ENCODE peak calls at places on chromosomes 4 and X, in nine cellular contexts. O is nephron progenitor cell, V is pancreas, A is ovary, U is AG10803, Y is A549, M is neural crest cell, L is dorsolateral prefrontal cortex, P is K562. Q is an unnamed sample.
A peak's percentile ranks its signal among the peaks of the same experiment; 100 is the strongest.

GRCh38 chr4:15651682-15652081 is 3.5 kb downstream of the FBXL5 start:
- DNase-seq in O (no peak), V (no peak), A (no peak), U (no peak), Y (no peak), M (no peak), L (no peak), P (no peak), Q (no peak)

GRCh38 chrX:119516157-119516702 is 48.0 kb downstream of the SLC25A5 start:
- DNase-seq in O (peak; percentile 26), V (no peak), A (peak; percentile 32), U (peak; percentile 64), Y (peak; percentile 71), M (peak; percentile 20), L (peak; percentile 3), P (peak; percentile 76), Q (peak; percentile 40)

GRCh38 chr4:73726000-73726399 is 14.4 kb upstream of the CXCL8 start:
- DNase-seq in O (no peak), V (no peak), A (no peak), U (peak; percentile 94), Y (peak; percentile 52), M (no peak), L (no peak), P (no peak), Q (no peak)

GRCh38 chrX:53483838-53484420 is 49.8 kb upstream of the HSD17B10 start:
- DNase-seq in O (no peak), V (no peak), A (no peak), U (peak; percentile 82), Y (no peak), M (no peak), L (no peak), P (no peak), Q (no peak)

GRCh38 chr4:7734651-7735260 is 204.9 kb downstream of the AFAP1 start:
- DNase-seq in O (no peak), V (no peak), A (no peak), U (no peak), Y (no peak), M (no peak), L (no peak), P (no peak), Q (no peak)

GRCh38 chr4:67152976-67153375 is 392.3 kb downstream of the CENPC start:
- DNase-seq in O (no peak), V (no peak), A (no peak), U (no peak), Y (no peak), M (no peak), L (no peak), P (no peak), Q (no peak)

GRCh38 chr4:87949961-87950360 is 25.6 kb upstream of the SPP1 start:
- DNase-seq in O (peak; percentile 19), V (no peak), A (no peak), U (peak; percentile 6), Y (no peak), M (no peak), L (no peak), P (no peak), Q (peak; percentile 35)

GRCh38 chrX:31350808-31351074 is 278.9 kb upstream of the FTHL17 start:
- DNase-seq in O (no peak), V (no peak), A (no peak), U (no peak), Y (no peak), M (no peak), L (no peak), P (no peak), Q (no peak)

GRCh38 chrX:77440310-77440709 is 6.9 kb upstream of the FGF16 start:
- DNase-seq in O (no peak), V (no peak), A (no peak), U (no peak), Y (no peak), M (no peak), L (no peak), P (no peak), Q (no peak)

GRCh38 chr4:183201331-183201730 is 102.3 kb downstream of the WWC2 start:
- DNase-seq in O (no peak), V (no peak), A (no peak), U (peak; percentile 54), Y (no peak), M (no peak), L (no peak), P (no peak), Q (no peak)

GRCh38 chr4:87017580-87018061 is 82.8 kb downstream of the AFF1 start:
- DNase-seq in O (no peak), V (no peak), A (no peak), U (peak; percentile 75), Y (no peak), M (no peak), L (no peak), P (peak; percentile 86), Q (no peak)

GRCh38 chrX:135977611-135978010 is 3.8 kb upstream of the MMGT1 start:
- DNase-seq in O (no peak), V (no peak), A (no peak), U (peak; percentile 65), Y (peak; percentile 50), M (no peak), L (no peak), P (no peak), Q (no peak)

GRCh38 chr4:98467627-98468072 is 190.8 kb downstream of the TSPAN5 start:
- DNase-seq in O (peak; percentile 68), V (peak; percentile 53), A (peak; percentile 89), U (peak; percentile 93), Y (peak; percentile 57), M (peak; percentile 55), L (peak; percentile 81), P (peak; percentile 85), Q (peak; percentile 80)

GRCh38 chr4:89660851-89661250 is 176.1 kb downstream of the SNCA start:
- DNase-seq in O (no peak), V (no peak), A (no peak), U (peak; percentile 5), Y (no peak), M (no peak), L (no peak), P (no peak), Q (no peak)

GRCh38 chr4:47642985-47643745 is 158.1 kb downstream of the ATP10D start:
- DNase-seq in O (no peak), V (no peak), A (no peak), U (peak; percentile 83), Y (no peak), M (no peak), L (no peak), P (no peak), Q (no peak)

GRCh38 chrX:16560173-16560572 is 89.8 kb upstream of the S100G start:
- DNase-seq in O (no peak), V (no peak), A (no peak), U (no peak), Y (no peak), M (no peak), L (no peak), P (no peak), Q (no peak)

DNA sequence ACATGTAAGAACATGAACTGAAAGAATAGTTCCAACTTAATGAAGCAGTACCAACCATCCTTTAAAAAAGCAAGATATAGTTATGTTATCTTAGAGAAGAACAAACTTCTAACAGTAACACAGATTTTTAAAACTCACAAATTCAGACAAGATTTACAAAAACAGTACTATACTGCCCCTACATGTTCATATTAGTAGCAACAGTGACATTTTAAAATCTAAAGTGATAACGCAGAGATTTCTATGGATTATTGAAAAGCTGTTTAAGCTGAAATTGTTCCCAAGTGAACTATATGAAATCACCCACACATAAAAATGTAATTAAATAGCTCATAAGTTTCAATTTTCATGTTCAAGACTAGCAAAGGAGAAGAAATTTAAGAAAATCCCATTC is 166.0 kb downstream of the FBXW7 start:
- DNase-seq in O (no peak), V (no peak), A (no peak), U (no peak), Y (no peak), M (no peak), L (no peak), P (no peak), Q (no peak)
- TF ChIP-seq CTCF in O (peak; percentile 21), V (no peak), A (peak; percentile 16), U (peak; percentile 57), Y (peak; percentile 24), M (peak; percentile 61), L (peak; percentile 67), P (no peak), Q (no peak)

GRCh38 chrX:49165901-49166881 is 3.6 kb downstream of the MAGIX start:
- DNase-seq in O (peak; percentile 68), V (peak; percentile 77), A (peak; percentile 81), U (peak; percentile 62), Y (no peak), M (peak; percentile 30), L (peak; percentile 87), P (peak; percentile 69), Q (peak; percentile 86)
- TF ChIP-seq CTCF in O (no peak), V (no peak), A (no peak), U (peak; percentile 21), Y (no peak), M (peak; percentile 24), L (peak; percentile 35), P (no peak), Q (no peak)

DNA sequence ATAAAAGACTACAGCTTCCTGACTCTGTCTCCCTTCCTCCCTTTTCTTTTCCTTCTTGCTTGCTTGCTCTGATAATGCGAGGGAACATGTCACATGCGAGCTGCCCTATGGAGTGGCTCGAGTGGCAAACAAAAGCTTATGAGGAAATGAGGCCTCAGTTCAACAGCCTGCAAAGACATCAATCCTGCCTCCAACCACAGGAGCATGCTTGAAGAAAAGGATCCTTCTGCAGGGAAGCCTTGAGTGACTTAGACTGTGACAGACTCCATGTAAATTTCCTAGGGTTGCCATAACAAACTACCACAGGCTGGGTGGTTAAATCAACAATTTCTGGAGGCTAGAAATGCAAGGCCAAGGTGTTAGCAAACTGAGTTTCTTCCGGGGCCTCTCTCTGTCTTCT is 152.5 kb downstream of the NR3C2 start:
- DNase-seq in O (no peak), V (no peak), A (no peak), U (no peak), Y (no peak), M (no peak), L (no peak), P (no peak), Q (no peak)
- TF ChIP-seq CTCF in O (no peak), V (no peak), A (no peak), U (no peak), Y (no peak), M (no peak), L (no peak), P (no peak), Q (no peak)

GRCh38 chr4:149005191-149005590 is 563.0 kb upstream of the NR3C2 start:
- DNase-seq in O (no peak), V (no peak), A (no peak), U (no peak), Y (no peak), M (no peak), L (no peak), P (no peak), Q (no peak)

GRCh38 chr4:149009223-149009622 is 567.0 kb upstream of the NR3C2 start:
- DNase-seq in O (no peak), V (no peak), A (no peak), U (no peak), Y (no peak), M (no peak), L (no peak), P (no peak), Q (no peak)

DNA sequence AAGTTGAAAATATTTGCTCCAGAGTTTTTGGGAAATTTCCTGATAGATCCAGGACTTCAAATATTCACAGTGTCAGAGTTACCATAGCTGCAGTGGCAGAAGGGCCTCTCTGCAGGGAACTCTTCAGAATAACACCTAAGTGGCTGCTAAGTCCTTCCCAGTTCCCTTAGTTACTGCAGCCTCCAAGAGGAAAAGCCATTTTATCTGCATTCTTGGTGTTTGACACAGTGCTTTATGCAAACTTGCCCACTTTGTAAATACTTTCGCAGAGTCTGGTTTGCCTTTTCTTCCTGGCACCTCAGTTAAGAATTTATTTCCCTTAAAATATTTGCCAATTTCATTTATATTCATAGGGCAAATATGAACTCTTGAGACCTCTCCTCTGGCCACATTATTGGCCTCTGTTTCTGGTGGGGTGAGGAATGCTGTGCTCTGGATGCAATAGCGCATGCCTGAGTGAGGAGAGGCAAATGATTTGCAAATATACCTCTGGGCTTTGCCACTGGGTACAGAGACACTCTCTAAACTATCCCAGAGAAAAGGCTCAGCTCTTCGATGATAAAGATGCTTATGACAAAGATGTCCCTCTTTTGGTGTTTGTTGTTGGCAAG is 566.3 kb upstream of the NR3C2 start:
- DNase-seq in O (no peak), V (no peak), A (no peak), U (peak; percentile 33), Y (no peak), M (no peak), L (no peak), P (no peak), Q (no peak)
- TF ChIP-seq CTCF in O (no peak), V (no peak), A (no peak), U (no peak), Y (no peak), M (no peak), L (no peak), P (no peak), Q (no peak)